ENCODE peak calls at places on chromosome 14, in six cellular contexts. C is MM.1S, T is neural progenitor cell, G is GM23248, I is PC-3, S is PC-9. Z is an unnamed sample.

GRCh38 chr14:70168401-70168800 is 20.4 kb downstream of the SLC8A3 start:
- DNase-seq in C (no peak), T (no peak), G (no peak), I (no peak), S (no peak), Z (no peak)

GRCh38 chr14:71722885-71723284 is 209.3 kb upstream of the RGS6 start:
- DNase-seq in C (no peak), T (no peak), G (no peak), I (no peak), S (no peak), Z (no peak)

GRCh38 chr14:24789277-24789832 is 155.4 kb upstream of the GZMB start:
- DNase-seq in C (no peak), T (no peak), G (no peak), I (no peak), S (no peak), Z (no peak)

GRCh38 chr14:95255487-95255886 is 64.2 kb downstream of the CLMN start:
- DNase-seq in C (peak; percentile 38), T (peak; percentile 78), G (no peak), I (no peak), S (peak; percentile 78), Z (peak; percentile 83)

GRCh38 chr14:83463500-83464098 is 1929.9 kb upstream of the SEL1L start:
- DNase-seq in C (peak; percentile 14), T (peak; percentile 84), G (peak; percentile 67), I (peak; percentile 46), S (no peak), Z (peak; percentile 80)

GRCh38 chr14:32010561-32011188 is 66.4 kb upstream of the ARHGAP5 start:
- DNase-seq in C (no peak), T (no peak), G (peak; percentile 81), I (peak; percentile 95), S (peak; percentile 93), Z (no peak)

GRCh38 chr14:53630336-53630735 is 326.3 kb downstream of the BMP4 start:
- DNase-seq in C (no peak), T (no peak), G (no peak), I (no peak), S (no peak), Z (no peak)

GRCh38 chr14:64509036-64509435 is 4.5 kb downstream of the ZBTB1 start:
- DNase-seq in C (no peak), T (peak; percentile 23), G (no peak), I (no peak), S (no peak), Z (peak; percentile 53)

GRCh38 chr14:91255026-91255695 is 10.7 kb upstream of the GPR68 start:
- DNase-seq in C (no peak), T (no peak), G (peak; percentile 30), I (no peak), S (no peak), Z (no peak)

GRCh38 chr14:102138535-102138934 is 1.2 kb upstream of the WDR20 start:
- DNase-seq in C (no peak), T (no peak), G (no peak), I (no peak), S (no peak), Z (no peak)

GRCh38 chr14:65351493-65352224 is 60.9 kb upstream of the FUT8 start:
- DNase-seq in C (peak; percentile 60), T (no peak), G (no peak), I (no peak), S (no peak), Z (no peak)

GRCh38 chr14:55285048-55285652 is 13.9 kb downstream of the FBXO34 start:
- DNase-seq in C (no peak), T (no peak), G (no peak), I (no peak), S (no peak), Z (no peak)

GRCh38 chr14:89504602-89505320 is 87.7 kb upstream of the FOXN3 start:
- DNase-seq in C (no peak), T (no peak), G (peak; percentile 86), I (peak; percentile 35), S (no peak), Z (no peak)

GRCh38 chr14:55170526-55170925 is 20.9 kb downstream of the DLGAP5 start:
- DNase-seq in C (no peak), T (no peak), G (no peak), I (no peak), S (no peak), Z (no peak)

GRCh38 chr14:70114621-70115156 is 74.1 kb downstream of the SLC8A3 start:
- DNase-seq in C (no peak), T (no peak), G (no peak), I (no peak), S (no peak), Z (no peak)

GRCh38 chr14:92651106-92651792 is 97.2 kb downstream of the LGMN start:
- DNase-seq in C (no peak), T (no peak), G (no peak), I (no peak), S (no peak), Z (no peak)

GRCh38 chr14:91872517-91873470 is 5.5 kb upstream of the TC2N start:
- DNase-seq in C (no peak), T (no peak), G (peak; percentile 49), I (peak; percentile 67), S (peak; percentile 89), Z (no peak)

GRCh38 chr14:101561145-101561896 is at the start of gene DIO3:
- DNase-seq in C (no peak), T (peak; percentile 96), G (peak; percentile 13), I (peak; percentile 79), S (no peak), Z (peak; percentile 93)

GRCh38 chr14:103293465-103293864 is 40.6 kb upstream of the EIF5 start:
- DNase-seq in C (no peak), T (no peak), G (no peak), I (no peak), S (no peak), Z (no peak)

GRCh38 chr14:104892517-104893434 is 27.7 kb downstream of the CEP170B start:
- DNase-seq in C (no peak), T (no peak), G (no peak), I (no peak), S (no peak), Z (no peak)

GRCh38 chr14:64520699-64521098 is 16.1 kb downstream of the ZBTB1 start:
- DNase-seq in C (no peak), T (no peak), G (no peak), I (peak; percentile 76), S (peak; percentile 72), Z (no peak)

GRCh38 chr14:104356738-104357688 is 218.6 kb downstream of the KIF26A start:
- DNase-seq in C (no peak), T (no peak), G (no peak), I (no peak), S (no peak), Z (no peak)

GRCh38 chr14:105144231-105144665 is 24.3 kb downstream of the JAG2 start:
- DNase-seq in C (no peak), T (no peak), G (no peak), I (no peak), S (no peak), Z (no peak)

GRCh38 chr14:35402323-35403084 is 2.0 kb downstream of the NFKBIA start:
- DNase-seq in C (no peak), T (no peak), G (peak; percentile 50), I (no peak), S (no peak), Z (no peak)

GRCh38 chr14:61631044-61631692 is 64.1 kb upstream of the HIF1A start:
- DNase-seq in C (no peak), T (no peak), G (no peak), I (peak; percentile 34), S (no peak), Z (no peak)

GRCh38 chr14:37172024-37172869 is at the start of gene SLC25A21:
- DNase-seq in C (no peak), T (peak; percentile 85), G (peak; percentile 84), I (peak; percentile 87), S (peak; percentile 63), Z (peak; percentile 89)

DNA sequence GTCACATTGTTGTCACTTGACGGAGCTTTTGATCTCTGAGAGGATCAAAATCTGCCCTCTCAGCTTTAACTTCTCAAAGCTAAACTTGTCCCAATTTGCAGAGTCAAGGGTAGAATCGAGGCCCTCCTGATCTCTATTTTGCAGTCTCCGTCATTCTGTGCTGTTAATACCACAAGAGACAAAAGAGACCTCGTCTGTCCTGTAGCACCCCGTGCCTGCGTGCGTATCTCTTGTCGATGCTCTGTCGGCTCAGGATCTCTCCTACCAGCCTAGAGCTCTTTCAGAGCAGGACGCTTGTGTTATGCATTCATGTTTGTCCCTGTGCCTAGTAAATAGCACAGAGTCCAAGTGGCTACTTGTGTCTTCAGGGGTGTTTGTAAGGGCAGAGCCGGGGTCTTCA is 5.1 kb downstream of the EVL start:
- DNase-seq in C (no peak), T (no peak), G (no peak), I (no peak), S (no peak), Z (no peak)
- H3F3A ChIP-seq in C (peaks cover 3% of the 10 kb centered on the region), T (no peaks in the 10 kb centered on the region), G (peaks cover 3% of the 10 kb centered on the region), I (no peaks in the 10 kb centered on the region), S (peaks cover 24% of the 10 kb centered on the region), Z (no peaks in the 10 kb centered on the region)

GRCh38 chr14:75001899-75002298 is 822 bp upstream of the EIF2B2 start:
- DNase-seq in C (no peak), T (no peak), G (no peak), I (no peak), S (no peak), Z (no peak)
- TF ChIP-seq EZH2 in C (no peak), T (no peak), G (no peak), I (no peak), S (no peak), Z (no peak)

DNA sequence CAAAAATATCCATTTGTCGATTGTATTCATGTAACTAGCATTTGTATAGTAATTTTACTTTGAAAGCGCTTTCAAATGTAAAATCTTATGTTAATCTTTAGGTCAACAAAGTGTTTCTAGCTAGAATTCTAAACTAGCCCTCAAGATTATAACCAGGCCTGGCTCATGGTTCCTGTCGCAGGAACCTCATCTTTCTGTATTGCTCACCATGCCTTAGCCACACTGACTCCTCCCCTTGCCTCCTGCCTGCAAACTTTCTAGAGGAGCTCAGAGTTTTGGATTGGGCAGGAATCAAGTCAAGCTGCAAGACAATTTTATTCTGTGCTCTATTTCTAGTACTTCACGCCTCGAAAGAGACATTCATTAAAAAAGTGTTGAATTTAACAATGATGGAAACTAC is 99.8 kb downstream of the TGFB3 start:
- DNase-seq in C (no peak), T (no peak), G (peak; percentile 38), I (no peak), S (no peak), Z (no peak)
- H3F3A ChIP-seq in C (no peaks in the 10 kb centered on the region), T (no peaks in the 10 kb centered on the region), G (peaks cover 51% of the 10 kb centered on the region), I (peaks cover 3% of the 10 kb centered on the region), S (peaks cover 33% of the 10 kb centered on the region), Z (no peaks in the 10 kb centered on the region)

GRCh38 chr14:76940057-76940456 is 88.5 kb downstream of the IRF2BPL start:
- DNase-seq in C (no peak), T (no peak), G (no peak), I (no peak), S (no peak), Z (no peak)
- TF ChIP-seq EZH2 in C (no peak), T (no peak), G (no peak), I (no peak), S (no peak), Z (no peak)